ENCODE peak calls at places on chromosome 18, in six cellular contexts. U is HCT116; Z is fibroblast of lung; V is amniotic epithelial cell; L is stimulated activated CD4-positive, alpha-beta T cell treated with anti-CD3 and anti-CD28 coated beads, Interleukin-15, amount 100 ng/mL, for 1 hour; M is activated CD8-positive, alpha-beta memory T cell treated with anti-CD3 and anti-CD28 coated beads, Interleukin-2, amount 50 U/mL, for 4 hours. Y is an unnamed sample.

GRCh38 chr18:48402953-48403352 is 6.2 kb downstream of the ZBTB7C start:
- DNase-seq in U (no peak), Z (peak; percentile 50), V (peak; percentile 19), L (no peak), M (no peak), Y (peak; percentile 38)

GRCh38 chr18:60892441-60892840 is 440.8 kb upstream of the CDH20 start:
- DNase-seq in U (no peak), Z (peak; percentile 50), V (peak; percentile 27), L (no peak), M (no peak), Y (peak; percentile 6)

GRCh38 chr18:63299837-63300787 is 19.5 kb downstream of the BCL2 start:
- DNase-seq in U (no peak), Z (peak; percentile 82), V (peak; percentile 28), L (no peak), M (no peak), Y (no peak)

GRCh38 chr18:12403601-12404506 is 3.9 kb upstream of the PRELID3A start:
- DNase-seq in U (peak; percentile 68), Z (peak; percentile 89), V (peak; percentile 89), L (no peak), M (no peak), Y (peak; percentile 88)

GRCh38 chr18:54835944-54836343 is 7.7 kb downstream of the RAB27B start:
- DNase-seq in U (no peak), Z (no peak), V (no peak), L (no peak), M (no peak), Y (no peak)

GRCh38 chr18:36640005-36640952 is 188.5 kb downstream of the TPGS2 start:
- DNase-seq in U (no peak), Z (no peak), V (no peak), L (no peak), M (no peak), Y (no peak)

GRCh38 chr18:21341141-21341540 is 99.1 kb downstream of the GREB1L start:
- DNase-seq in U (no peak), Z (peak; percentile 52), V (peak; percentile 52), L (no peak), M (no peak), Y (no peak)

GRCh38 chr18:60117321-60117720 is 217.5 kb downstream of the PMAIP1 start:
- DNase-seq in U (no peak), Z (no peak), V (no peak), L (no peak), M (no peak), Y (no peak)

GRCh38 chr18:48312066-48312465 is 97.1 kb downstream of the ZBTB7C start:
- DNase-seq in U (no peak), Z (no peak), V (no peak), L (no peak), M (no peak), Y (no peak)

GRCh38 chr18:79868168-79868784 is 70.5 kb downstream of the KCNG2 start:
- DNase-seq in U (no peak), Z (no peak), V (no peak), L (no peak), M (no peak), Y (no peak)

GRCh38 chr18:69400253-69400975 is at the start of gene DOK6:
- DNase-seq in U (no peak), Z (peak; percentile 85), V (peak; percentile 67), L (no peak), M (no peak), Y (peak; percentile 68)

GRCh38 chr18:56459451-56459777 is 179.0 kb downstream of the TXNL1 start:
- DNase-seq in U (no peak), Z (no peak), V (no peak), L (no peak), M (no peak), Y (peak; percentile 17)

GRCh38 chr18:69064063-69064462 is 266.2 kb downstream of the CCDC102B start:
- DNase-seq in U (no peak), Z (no peak), V (no peak), L (no peak), M (no peak), Y (no peak)

GRCh38 chr18:45836242-45837215 is 11.1 kb downstream of the SIGLEC15 start:
- DNase-seq in U (no peak), Z (no peak), V (no peak), L (no peak), M (no peak), Y (peak; percentile 55)

GRCh38 chr18:66534110-66534509 is 69.8 kb downstream of the CDH19 start:
- DNase-seq in U (no peak), Z (no peak), V (no peak), L (no peak), M (no peak), Y (no peak)

GRCh38 chr18:64992654-64993053 is 758.2 kb upstream of the CDH7 start:
- DNase-seq in U (no peak), Z (no peak), V (no peak), L (no peak), M (no peak), Y (no peak)

GRCh38 chr18:46386788-46387187 is 270.2 kb downstream of the LOXHD1 start:
- DNase-seq in U (no peak), Z (peak; percentile 24), V (no peak), L (no peak), M (no peak), Y (no peak)

GRCh38 chr18:67417864-67418523 is 98.5 kb downstream of the DSEL start:
- DNase-seq in U (no peak), Z (peak; percentile 52), V (peak; percentile 72), L (no peak), M (no peak), Y (peak; percentile 87)

GRCh38 chr18:12586956-12587355 is 71.0 kb downstream of the SPIRE1 start:
- DNase-seq in U (no peak), Z (no peak), V (no peak), L (no peak), M (no peak), Y (no peak)

GRCh38 chr18:72700961-72701710 is 157.0 kb upstream of the CBLN2 start:
- DNase-seq in U (no peak), Z (peak; percentile 15), V (no peak), L (no peak), M (no peak), Y (peak; percentile 14)

GRCh38 chr18:52435301-52435700 is 95.3 kb downstream of the DCC start:
- DNase-seq in U (no peak), Z (no peak), V (no peak), L (no peak), M (no peak), Y (no peak)

GRCh38 chr18:58268849-58269248 is 224.8 kb downstream of the NEDD4L start:
- DNase-seq in U (peak; percentile 75), Z (peak; percentile 87), V (peak; percentile 24), L (no peak), M (no peak), Y (peak; percentile 27)

GRCh38 chr18:79926715-79927596 is 24.5 kb downstream of the SLC66A2 start:
- DNase-seq in U (no peak), Z (no peak), V (no peak), L (no peak), M (no peak), Y (no peak)

GRCh38 chr18:61093967-61094366 is 239.3 kb upstream of the CDH20 start:
- DNase-seq in U (no peak), Z (no peak), V (no peak), L (no peak), M (no peak), Y (no peak)

GRCh38 chr18:42287047-42287446 is 332.0 kb downstream of the PIK3C3 start:
- DNase-seq in U (no peak), Z (no peak), V (no peak), L (no peak), M (no peak), Y (no peak)

GRCh38 chr18:39751926-39752325 is 2186.3 kb upstream of the CELF4 start:
- DNase-seq in U (no peak), Z (no peak), V (no peak), L (no peak), M (no peak), Y (no peak)

GRCh38 chr18:63097198-63097597 is 222.4 kb downstream of the BCL2 start:
- DNase-seq in U (no peak), Z (no peak), V (no peak), L (no peak), M (no peak), Y (peak; percentile 33)

GRCh38 chr18:48079885-48080284 is 149.4 kb upstream of the SMAD2 start:
- DNase-seq in U (no peak), Z (no peak), V (no peak), L (no peak), M (no peak), Y (no peak)

GRCh38 chr18:63205791-63206252 is 113.7 kb downstream of the BCL2 start:
- DNase-seq in U (no peak), Z (no peak), V (no peak), L (no peak), M (no peak), Y (no peak)

GRCh38 chr18:48036191-48036590 is 105.7 kb upstream of the SMAD2 start:
- DNase-seq in U (no peak), Z (peak; percentile 18), V (peak; percentile 21), L (no peak), M (no peak), Y (no peak)

GRCh38 chr18:47561316-47561715 is 309.9 kb upstream of the SKOR2 start:
- DNase-seq in U (no peak), Z (no peak), V (no peak), L (no peak), M (no peak), Y (no peak)

GRCh38 chr18:616380-616995 is 19.7 kb downstream of the CLUL1 start:
- DNase-seq in U (peak; percentile 35), Z (peak; percentile 42), V (peak; percentile 46), L (no peak), M (no peak), Y (peak; percentile 62)

GRCh38 chr18:24631238-24632025 is 171.0 kb downstream of the HRH4 start:
- DNase-seq in U (no peak), Z (peak; percentile 6), V (no peak), L (no peak), M (no peak), Y (no peak)

GRCh38 chr18:8264861-8265411 is 344.3 kb upstream of the RAB12 start:
- DNase-seq in U (no peak), Z (peak; percentile 33), V (no peak), L (no peak), M (no peak), Y (peak; percentile 66)

GRCh38 chr18:31798399-31798798 is 37.7 kb upstream of the SLC25A52 start:
- DNase-seq in U (no peak), Z (no peak), V (no peak), L (no peak), M (no peak), Y (no peak)